ENCODE peak calls at places on chromosomes 11 and 22, in four cellular contexts. K is choroid plexus epithelial cell, F is glutamatergic neuron, G is fibroblast of pulmonary artery. I is an unnamed sample.

GRCh38 chr11:78645226-78646202 is 70.8 kb upstream of the NARS2 start:
- DNase-seq in K (peak), F (peak), G (peak), I (peak)

GRCh38 chr11:46697303-46697702 is 3.1 kb downstream of the ARHGAP1 start:
- DNase-seq in K (peak), F (no peak), G (peak), I (no peak)

GRCh38 chr11:62352355-62353336 is 15.4 kb downstream of the ASRGL1 start:
- DNase-seq in K (no peak), F (no peak), G (no peak), I (peak)

GRCh38 chr11:86660011-86660595 is 12.3 kb downstream of the ME3 start:
- DNase-seq in K (peak), F (no peak), G (peak), I (no peak)

GRCh38 chr11:36817336-36817965 is 219.4 kb upstream of the RAG2 start:
- DNase-seq in K (no peak), F (no peak), G (no peak), I (no peak)

GRCh38 chr11:1830500-1831223 is 4.1 kb upstream of the SYT8 start:
- DNase-seq in K (no peak), F (peak), G (no peak), I (no peak)

GRCh38 chr11:67415501-67416304 is at the start of gene CARNS1:
- DNase-seq in K (no peak), F (no peak), G (no peak), I (no peak)

GRCh38 chr11:15931497-15931896 is 424.8 kb downstream of the SOX6 start:
- DNase-seq in K (no peak), F (no peak), G (no peak), I (no peak)

GRCh38 chr11:44811841-44812448 is 85.2 kb downstream of the TSPAN18 start:
- DNase-seq in K (no peak), F (no peak), G (no peak), I (no peak)

GRCh38 chr11:64998141-64998540 is 1.4 kb upstream of the BATF2 start:
- DNase-seq in K (no peak), F (no peak), G (no peak), I (no peak)

GRCh38 chr11:8055836-8056526 is 25.0 kb upstream of the TUB start:
- DNase-seq in K (no peak), F (no peak), G (no peak), I (no peak)

GRCh38 chr11:130612291-130612802 is 163.9 kb downstream of the ADAMTS15 start:
- DNase-seq in K (peak), F (no peak), G (peak), I (no peak)

GRCh38 chr11:9765320-9766101 is 101.6 kb downstream of the SWAP70 start:
- DNase-seq in K (peak), F (peak), G (peak), I (peak)

GRCh38 chr11:67302571-67303131 is 679 bp upstream of the SSH3 start:
- DNase-seq in K (peak), F (peak), G (peak), I (no peak)

GRCh38 chr11:40722179-40722795 is 737.2 kb downstream of the LRRC4C start:
- DNase-seq in K (peak), F (peak), G (peak), I (peak)

GRCh38 chr11:119897046-119897440 is 168.0 kb upstream of the NECTIN1 start:
- DNase-seq in K (no peak), F (no peak), G (no peak), I (no peak)

GRCh38 chr11:10385696-10386095 is 69.4 kb upstream of the AMPD3 start:
- DNase-seq in K (peak), F (no peak), G (peak), I (no peak)

GRCh38 chr11:84673753-84674152 is 953.4 kb downstream of the DLG2 start:
- DNase-seq in K (peak), F (no peak), G (no peak), I (no peak)

GRCh38 chr11:58866788-58867187 is 22.3 kb upstream of the GLYATL2 start:
- DNase-seq in K (no peak), F (no peak), G (no peak), I (no peak)

GRCh38 chr11:77346906-77347603 is 45.6 kb upstream of the GDPD4 start:
- DNase-seq in K (peak), F (no peak), G (peak), I (no peak)

GRCh38 chr11:103315248-103315647 is 206.0 kb downstream of the DYNC2H1 start:
- DNase-seq in K (no peak), F (no peak), G (no peak), I (no peak)

GRCh38 chr11:68302256-68303054 is 9.9 kb upstream of the LRP5 start:
- DNase-seq in K (peak), F (no peak), G (no peak), I (no peak)

GRCh38 chr11:110850846-110851245 is 138.6 kb upstream of the ARHGAP20 start:
- DNase-seq in K (no peak), F (no peak), G (peak), I (no peak)

GRCh38 chr11:132456735-132457328 is 1075.5 kb downstream of the OPCML start:
- DNase-seq in K (no peak), F (no peak), G (no peak), I (no peak)

GRCh38 chr11:65574963-65575567 is 788 bp upstream of the EHBP1L1 start:
- DNase-seq in K (no peak), F (no peak), G (no peak), I (no peak)

GRCh38 chr11:67303989-67304411 is 670 bp downstream of the SSH3 start:
- DNase-seq in K (no peak), F (no peak), G (no peak), I (no peak)

GRCh38 chr11:113689711-113690618 is 16.1 kb downstream of the TMPRSS5 start:
- DNase-seq in K (no peak), F (no peak), G (no peak), I (no peak)

GRCh38 chr11:113695207-113695606 is 10.9 kb downstream of the TMPRSS5 start:
- DNase-seq in K (no peak), F (no peak), G (no peak), I (no peak)

GRCh38 chr11:113694390-113694789 is 11.7 kb downstream of the TMPRSS5 start:
- DNase-seq in K (no peak), F (no peak), G (no peak), I (no peak)

GRCh38 chr11:113693030-113693429 is 13.1 kb downstream of the TMPRSS5 start:
- DNase-seq in K (no peak), F (no peak), G (no peak), I (no peak)

DNA sequence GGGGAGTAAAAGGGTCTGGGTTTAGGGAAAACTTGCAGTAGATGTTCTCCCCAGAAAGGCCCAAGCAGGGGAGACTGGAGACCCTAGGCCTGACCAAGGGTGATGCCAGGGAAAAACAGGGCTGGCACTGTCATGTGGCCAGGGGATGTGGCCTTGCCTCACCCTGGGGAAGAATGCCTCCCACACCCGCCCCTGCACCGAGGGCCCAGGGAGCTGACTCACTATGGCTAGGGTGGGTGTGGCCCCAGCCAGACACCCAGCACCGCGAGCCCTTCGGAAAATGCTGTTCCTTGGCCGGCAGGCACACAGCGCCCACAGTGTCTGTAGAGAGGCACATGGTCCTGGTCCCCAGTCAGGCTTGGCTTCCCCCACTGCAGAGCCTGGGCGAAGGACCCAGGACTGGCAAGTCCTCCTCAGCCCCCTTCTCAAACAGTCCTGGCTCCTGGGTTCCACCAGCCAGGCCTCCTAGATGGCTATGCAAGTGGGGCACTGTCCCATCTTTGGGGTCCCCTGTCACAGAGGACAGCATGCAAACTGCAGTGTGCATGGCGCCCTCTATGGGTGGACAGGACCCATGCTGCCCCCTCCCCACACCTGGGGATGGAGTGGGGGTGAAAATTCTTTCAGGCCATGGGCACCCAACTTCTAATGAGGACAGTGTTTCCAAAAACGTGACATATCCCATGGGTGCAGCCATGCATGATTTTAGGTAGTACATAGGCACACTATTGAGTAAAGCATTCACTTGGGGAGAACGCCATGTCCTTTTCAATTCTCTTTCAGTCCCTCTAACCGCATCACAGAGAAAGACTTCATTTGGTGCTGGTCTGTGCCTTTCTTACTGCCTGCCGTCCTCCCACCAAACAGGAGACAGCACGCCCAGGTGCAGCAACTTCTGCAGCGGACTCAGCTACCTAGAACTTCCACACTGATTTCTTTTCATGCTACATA is 15.2 kb downstream of the TMPRSS5 start:
- DNase-seq in K (peak), F (no peak), G (peak), I (peak)
- TF ChIP-seq CTCF in K (peak), F (peak), G (peak), I (peak)

GRCh38 chr11:520428-521178 is 13.6 kb upstream of the RNH1 start:
- DNase-seq in K (no peak), F (no peak), G (no peak), I (no peak)
- TF ChIP-seq CTCF in K (peak), F (no peak), G (no peak), I (no peak)

DNA sequence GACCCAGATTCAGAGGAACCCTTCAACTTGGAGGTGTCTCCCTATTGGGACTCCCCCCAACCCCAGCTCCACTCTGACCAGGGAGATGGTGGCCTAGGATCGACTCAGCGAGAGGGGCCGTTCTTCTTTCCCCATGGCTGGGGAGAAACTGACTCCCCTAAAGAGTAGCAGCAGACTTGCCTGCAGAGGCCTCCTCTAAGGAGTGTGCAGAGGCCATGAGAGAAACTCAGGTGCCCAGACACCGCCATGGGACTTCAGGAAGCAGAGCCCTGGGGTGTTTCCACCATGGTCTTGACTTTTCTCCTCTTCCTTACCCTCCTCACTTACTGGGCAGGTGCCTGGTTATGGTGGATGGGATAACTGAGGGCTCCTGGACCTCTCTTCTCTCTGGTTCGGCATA is 2.6 kb upstream of the TOP3B start:
- DNase-seq in K (no peak), F (no peak), G (no peak), I (no peak)
- TF ChIP-seq CTCF in K (no peak), F (no peak), G (no peak), I (no peak)

GRCh38 chr22:30949934-30950660 is 18.5 kb downstream of the MORC2 start:
- DNase-seq in K (no peak), F (no peak), G (no peak), I (no peak)

GRCh38 chr22:30948930-30949342 is 19.6 kb downstream of the MORC2 start:
- DNase-seq in K (no peak), F (no peak), G (no peak), I (no peak)

GRCh38 chr22:30947163-30947820 is 21.3 kb downstream of the MORC2 start:
- DNase-seq in K (no peak), F (peak), G (no peak), I (no peak)

GRCh38 chr22:30946354-30946753 is 22.2 kb downstream of the MORC2 start:
- DNase-seq in K (no peak), F (no peak), G (no peak), I (no peak)

DNA sequence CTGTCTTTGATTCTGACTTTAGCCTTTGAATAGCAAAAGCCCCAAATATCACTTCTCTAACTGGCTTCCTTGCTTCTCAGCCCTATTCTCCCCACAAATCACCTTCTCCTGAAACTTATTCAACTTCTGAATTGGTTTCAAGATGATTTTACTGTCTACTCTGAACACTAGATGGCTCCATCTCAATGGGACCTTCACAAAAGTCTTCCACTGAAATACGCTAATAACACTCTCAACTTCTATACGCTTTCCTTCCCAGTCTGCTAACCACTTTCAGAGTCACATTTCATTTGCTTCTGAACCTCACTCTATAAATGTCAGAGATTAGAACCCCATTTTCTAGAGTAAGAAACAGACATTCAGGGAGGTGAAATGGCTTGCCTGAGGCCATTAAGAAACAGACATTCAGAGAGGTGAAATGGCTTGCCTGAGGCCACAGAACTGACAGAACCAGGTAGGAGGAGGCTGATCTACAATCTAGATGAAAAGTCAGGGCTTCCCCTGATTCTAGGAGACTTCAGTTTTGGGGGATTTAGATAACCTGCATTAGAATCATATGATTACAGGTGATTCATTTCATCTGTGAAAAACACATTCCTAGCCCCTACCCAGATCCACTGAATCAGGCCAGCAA is 20.6 kb downstream of the MORC2 start:
- DNase-seq in K (peak), F (no peak), G (peak), I (peak)
- TF ChIP-seq CTCF in K (peak), F (no peak), G (peak), I (no peak)

I was measured in GM13976.